ENCODE peak calls at places on chromosomes 5 and 9, in five cellular contexts. F, G, K, R and A are unnamed samples.

GRCh38 chr9:129237804-129238203 is 59.7 kb upstream of the IER5L start:
- DNase-seq in F (no peak), K (no peak), G (no peak), R (no peak), A (no peak)

GRCh38 chr5:169430676-169431075 is 129.7 kb upstream of the SLIT3 start:
- DNase-seq in K (no peak), R (no peak), F (no peak), G (no peak), A (no peak)

GRCh38 chr5:180072556-180072955 is 997 bp upstream of the RNF130 start:
- DNase-seq in F (no peak), K (no peak), R (no peak), G (no peak), A (no peak)

GRCh38 chr5:68730220-68731010 is 363.4 kb upstream of the SLC30A5 start:
- DNase-seq in K (peak), R (peak), G (no peak), F (no peak), A (peak)

GRCh38 chr9:75824816-75825568 is 65.5 kb upstream of the PCSK5 start:
- DNase-seq in R (peak), K (no peak), G (no peak), F (no peak), A (no peak)

GRCh38 chr5:160479926-160480325 is 58.3 kb downstream of the PTTG1 start:
- DNase-seq in G (no peak), R (peak), F (no peak), K (peak), A (no peak)

GRCh38 chr5:170540276-170540675 is 36.5 kb downstream of the KCNIP1 start:
- DNase-seq in R (no peak), F (no peak), K (no peak), G (no peak), A (no peak)

GRCh38 chr9:125126019-125126746 is 17.1 kb downstream of the SCAI start:
- DNase-seq in G (no peak), F (no peak), K (no peak), R (peak), A (peak)

GRCh38 chr5:41157272-41157671 is 56.1 kb downstream of the C6 start:
- DNase-seq in G (no peak), F (no peak), R (no peak), K (no peak), A (no peak)

GRCh38 chr5:159971931-159972461 is 36.9 kb upstream of the TTC1 start:
- DNase-seq in R (no peak), K (no peak), G (no peak), F (no peak), A (no peak)

GRCh38 chr5:9482381-9482780 is 63.5 kb downstream of the SEMA5A start:
- DNase-seq in R (no peak), G (no peak), K (no peak), F (no peak), A (no peak)

GRCh38 chr5:107957023-107957422 is 286.3 kb upstream of the EFNA5 start:
- DNase-seq in G (no peak), K (no peak), F (no peak), R (no peak), A (no peak)

GRCh38 chr5:149485655-149486615 is 65.3 kb downstream of the CSNK1A1 start:
- DNase-seq in R (peak), K (peak), F (peak), G (peak), A (peak)

GRCh38 chr9:127968046-127968445 is 12.7 kb downstream of the EEIG1 start:
- DNase-seq in F (no peak), R (peak), K (peak), G (peak), A (no peak)

GRCh38 chr5:143355710-143356109 is 47.8 kb downstream of the NR3C1 start:
- DNase-seq in R (peak), K (peak), G (peak), F (peak), A (peak)

GRCh38 chr9:127264462-127265040 is at the start of gene GARNL3:
- DNase-seq in G (no peak), K (no peak), R (no peak), F (no peak), A (no peak)

GRCh38 chr5:31113101-31113500 is 80.4 kb upstream of the CDH6 start:
- DNase-seq in G (no peak), F (no peak), R (no peak), K (no peak), A (no peak)

GRCh38 chr9:33166263-33167083 is 663 bp downstream of the B4GALT1 start:
- DNase-seq in G (no peak), F (no peak), K (no peak), R (peak), A (no peak)

GRCh38 chr9:97759611-97760288 is 62.6 kb upstream of the XPA start:
- DNase-seq in K (no peak), F (peak), G (no peak), R (no peak), A (no peak)

GRCh38 chr5:135094339-135095051 is 60.5 kb upstream of the PITX1 start:
- DNase-seq in F (no peak), K (no peak), R (no peak), G (no peak), A (no peak)

GRCh38 chr5:158898185-158899177 is 201.2 kb downstream of the EBF1 start:
- DNase-seq in K (no peak), F (no peak), R (no peak), G (no peak), A (no peak)

GRCh38 chr5:139745800-139746690 is 49.6 kb upstream of the PSD2 start:
- DNase-seq in F (peak), G (peak), K (no peak), R (peak), A (peak)

GRCh38 chr5:152625696-152626095 is 220.6 kb upstream of the NMUR2 start:
- DNase-seq in R (no peak), F (no peak), K (no peak), G (no peak), A (no peak)

GRCh38 chr5:107653685-107654084 is 17.1 kb downstream of the EFNA5 start:
- DNase-seq in F (no peak), G (no peak), R (no peak), K (no peak), A (no peak)

GRCh38 chr5:177093082-177093712 is 6.5 kb downstream of the FGFR4 start:
- DNase-seq in F (no peak), R (no peak), K (no peak), G (no peak), A (no peak)

GRCh38 chr5:163614787-163615186 is 109.4 kb downstream of the MAT2B start:
- DNase-seq in F (no peak), K (no peak), R (no peak), G (no peak), A (no peak)

GRCh38 chr9:70988551-70988950 is 132.9 kb downstream of the TRPM3 start:
- DNase-seq in R (no peak), K (no peak), F (no peak), G (no peak), A (no peak)

GRCh38 chr9:126501383-126502331 is 112.1 kb upstream of the LMX1B start:
- DNase-seq in K (no peak), F (no peak), G (no peak), R (no peak), A (no peak)

GRCh38 chr9:78666818-78667429 is 370.0 kb downstream of the PSAT1 start:
- DNase-seq in K (no peak), F (no peak), G (no peak), R (no peak), A (no peak)

GRCh38 chr5:34586117-34586885 is 69.8 kb upstream of the RAI14 start:
- DNase-seq in F (peak), G (no peak), R (peak), K (peak), A (no peak)

GRCh38 chr9:83698976-83699585 is 8.7 kb downstream of the UBQLN1 start:
- DNase-seq in R (peak), K (no peak), G (no peak), F (no peak), A (no peak)

GRCh38 chr5:11955386-11955785 is 51.1 kb upstream of the CTNND2 start:
- DNase-seq in R (no peak), G (no peak), F (no peak), K (no peak), A (no peak)

GRCh38 chr9:78150312-78150982 is 85.4 kb upstream of the CEP78 start:
- DNase-seq in G (no peak), R (no peak), F (no peak), K (no peak), A (no peak)

GRCh38 chr5:168218746-168219145 is 72.7 kb upstream of the WWC1 start:
- DNase-seq in R (no peak), G (no peak), F (no peak), K (no peak), A (no peak)

GRCh38 chr5:150500905-150501304 is 7.0 kb upstream of the NDST1 start:
- DNase-seq in K (no peak), R (no peak), G (no peak), F (no peak), A (no peak)

GRCh38 chr5:128876848-128877387 is 88.4 kb upstream of the SLC27A6 start:
- DNase-seq in G (no peak), K (no peak), F (no peak), R (no peak), A (no peak)

GRCh38 chr5:54844905-54845566 is 140.4 kb downstream of the ESM1 start:
- DNase-seq in R (peak), F (peak), G (peak), K (peak), A (no peak)

GRCh38 chr9:73151653-73152382 is at the start of gene ANXA1:
- DNase-seq in R (peak), K (no peak), F (no peak), G (peak), A (peak)

GRCh38 chr9:86022687-86023266 is 76.6 kb downstream of the GOLM1 start:
- DNase-seq in R (peak), K (no peak), G (no peak), F (no peak), A (no peak)

GRCh38 chr5:67538343-67538670 is 341.7 kb upstream of the CD180 start:
- DNase-seq in F (no peak), K (no peak), G (no peak), R (no peak), A (no peak)

GRCh38 chr9:18626046-18626698 is 152.2 kb downstream of the ADAMTSL1 start:
- DNase-seq in F (no peak), K (no peak), R (no peak), G (no peak), A (no peak)
- TF ChIP-seq CTCF in F (no peak), K (no peak), R (no peak), G (no peak), A (no peak)

GRCh38 chr9:98942906-98943681 is 613 bp upstream of the COL15A1 start:
- DNase-seq in G (no peak), F (no peak), R (no peak), K (no peak), A (no peak)
- TF ChIP-seq POLR2AphosphoS5 in G (no peak), F (no peak), R (no peak), K (no peak), A (no peak)

DNA sequence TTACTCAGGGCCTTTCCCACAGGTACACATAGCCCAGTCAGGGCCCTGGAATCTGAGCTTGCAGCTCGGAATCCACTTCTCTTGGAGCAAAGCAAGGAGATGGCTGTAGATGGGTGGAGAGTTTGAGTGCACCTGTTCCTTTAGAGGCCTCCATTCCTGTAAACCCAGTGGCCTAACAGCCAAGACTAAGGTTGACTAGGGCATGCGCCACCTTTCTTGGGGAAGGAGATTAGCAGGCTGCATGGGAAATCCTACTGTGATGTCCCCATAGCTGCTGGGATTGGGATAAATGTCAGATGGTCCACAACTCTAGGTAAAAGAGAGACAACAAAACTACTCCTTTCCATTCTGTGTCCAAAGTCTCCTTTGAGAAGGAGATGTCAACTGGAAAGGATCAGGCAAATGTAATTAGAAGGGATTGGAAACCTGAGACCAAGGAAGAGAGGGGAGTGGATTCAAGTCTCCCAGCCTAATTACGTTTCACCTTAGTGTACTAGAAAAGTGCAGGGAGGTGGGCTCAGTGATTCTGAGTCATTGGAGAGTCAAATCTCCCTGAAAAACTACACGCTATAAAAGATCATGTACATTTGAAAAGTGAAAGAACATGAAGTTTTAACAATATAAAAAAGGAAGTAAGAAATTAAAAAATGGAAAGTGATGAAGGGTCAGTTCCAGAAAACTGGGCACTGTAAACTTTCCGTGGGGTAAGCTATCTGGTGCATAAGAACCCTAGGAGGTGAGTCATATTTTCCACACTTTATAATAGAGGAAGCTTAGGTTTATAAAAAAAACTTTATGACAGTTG is 104.2 kb downstream of the SEC61B start:
- DNase-seq in R (peak), K (no peak), F (no peak), G (no peak), A (no peak)
- TF ChIP-seq CTCF in R (no peak), K (no peak), F (peak), G (no peak), A (no peak)

GRCh38 chr5:182126-182525 is 9.2 kb upstream of the LRRC14B start:
- DNase-seq in G (no peak), F (no peak), R (no peak), K (no peak), A (no peak)
- TF ChIP-seq POLR2AphosphoS5 in G (no peak), F (no peak), R (no peak), K (no peak), A (no peak)

DNA sequence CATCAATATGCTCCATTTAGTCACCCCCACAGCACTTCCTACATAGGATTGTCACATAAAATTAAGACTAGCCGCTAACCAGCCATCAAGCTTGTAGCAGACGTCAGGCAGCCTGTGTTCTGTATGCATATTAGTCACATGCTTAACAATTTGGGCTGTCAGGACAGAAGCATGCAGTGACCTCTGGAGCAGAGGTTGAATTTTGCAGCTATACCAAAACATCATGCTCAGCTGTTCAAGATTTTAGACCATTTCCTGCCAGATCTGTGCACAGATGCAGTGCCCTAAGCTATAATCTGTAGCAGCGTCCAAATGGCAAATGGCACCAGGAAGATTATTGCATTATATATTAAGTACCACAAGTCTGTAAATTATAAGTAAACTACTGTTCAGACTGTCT is 197.3 kb upstream of the ISL1 start:
- DNase-seq in G (no peak), K (no peak), R (no peak), F (no peak), A (no peak)
- TF ChIP-seq CTCF in G (no peak), K (no peak), R (no peak), F (no peak), A (no peak)

DNA sequence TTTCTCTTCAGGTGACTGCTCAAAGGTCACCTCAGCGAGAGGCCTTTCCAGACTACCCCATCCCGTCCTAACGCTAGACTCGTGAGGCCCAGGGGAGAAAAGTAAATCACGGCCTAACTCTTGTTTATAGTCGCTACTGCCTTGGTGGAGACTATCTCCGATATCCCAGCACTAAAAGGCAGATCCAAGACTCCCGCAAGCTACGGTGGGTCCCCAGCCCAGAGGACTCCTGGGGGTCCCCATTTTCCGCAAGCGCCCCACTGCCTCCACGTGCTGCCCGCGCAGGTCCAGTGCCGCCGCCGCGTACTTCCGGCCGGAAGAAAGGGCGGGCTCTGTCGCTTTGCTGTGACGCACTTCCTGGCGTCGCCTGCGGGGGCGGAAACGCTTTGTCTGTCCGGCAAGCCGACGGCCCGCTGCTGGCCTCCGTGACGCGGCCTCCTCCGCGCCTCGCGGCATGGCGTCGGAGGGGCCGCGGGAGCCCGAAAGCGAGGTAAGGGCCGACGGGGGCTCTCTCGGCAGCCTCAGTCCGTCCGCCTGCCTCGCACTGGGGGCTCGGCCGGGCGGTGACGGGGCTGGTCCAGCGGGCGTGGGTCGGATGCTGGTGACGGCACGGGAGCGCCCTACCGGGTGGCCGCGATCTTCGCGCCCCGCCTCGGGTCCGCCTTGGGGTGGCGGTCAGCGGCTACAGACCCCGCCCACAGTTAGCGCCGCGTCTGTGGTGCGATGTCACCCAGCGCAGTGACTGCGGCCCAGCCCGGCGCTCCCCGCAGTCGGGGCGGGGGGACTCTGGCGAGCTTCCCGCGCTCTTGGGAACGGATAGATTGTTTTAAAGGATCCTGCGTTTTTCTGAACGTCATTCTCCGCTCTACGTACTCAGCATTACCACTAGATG is at the start of gene SECISBP2:
- DNase-seq in F (peak), K (peak), G (peak), R (peak), A (peak)
- TF ChIP-seq POLR2AphosphoS5 in F (peak), K (peak), G (peak), R (peak), A (peak)